ENCODE peak calls at places on chromosomes 13 and 19, in ten cellular contexts. One of them, this sample, is unnamed.

GRCh38 chr13:43629691-43630480 is 156.9 kb downstream of the ENOX1 start:
- DNase-seq in stimulated activated CD4-positive, alpha-beta T cell treated with anti-CD3 and anti-CD28 coated beads, TNF-alpha, amount 100 ng/mL, for 1 hour: no peak
- DNase-seq in NCI-H1436: no peak
- DNase-seq in HS-5: no peak
- DNase-seq in kidney glomerular epithelial cell: no peak
- DNase-seq in aorta: no peak
- DNase-seq in T-cell: no peak
- DNase-seq in right lobe of liver: no peak
- DNase-seq in LHCN-M2: peak; percentile 12
- DNase-seq in heart left ventricle: no peak
- DNase-seq in this sample: no peak

GRCh38 chr13:76038920-76039716 is 403.0 kb downstream of the LMO7 start:
- DNase-seq in stimulated activated CD4-positive, alpha-beta T cell treated with anti-CD3 and anti-CD28 coated beads, TNF-alpha, amount 100 ng/mL, for 1 hour: no peak
- DNase-seq in NCI-H1436: no peak
- DNase-seq in HS-5: no peak
- DNase-seq in kidney glomerular epithelial cell: no peak
- DNase-seq in aorta: no peak
- DNase-seq in T-cell: no peak
- DNase-seq in right lobe of liver: no peak
- DNase-seq in LHCN-M2: peak; percentile 26
- DNase-seq in heart left ventricle: no peak
- DNase-seq in this sample: no peak

GRCh38 chr13:74450976-74451375 is 316.8 kb upstream of the KLF12 start:
- DNase-seq in stimulated activated CD4-positive, alpha-beta T cell treated with anti-CD3 and anti-CD28 coated beads, TNF-alpha, amount 100 ng/mL, for 1 hour: no peak
- DNase-seq in NCI-H1436: no peak
- DNase-seq in HS-5: peak; percentile 10
- DNase-seq in kidney glomerular epithelial cell: no peak
- DNase-seq in aorta: no peak
- DNase-seq in T-cell: no peak
- DNase-seq in right lobe of liver: no peak
- DNase-seq in LHCN-M2: no peak
- DNase-seq in heart left ventricle: no peak
- DNase-seq in this sample: no peak

GRCh38 chr19:51114087-51114714 is 6.0 kb upstream of the CTU1 start:
- DNase-seq in stimulated activated CD4-positive, alpha-beta T cell treated with anti-CD3 and anti-CD28 coated beads, TNF-alpha, amount 100 ng/mL, for 1 hour: no peak
- DNase-seq in NCI-H1436: no peak
- DNase-seq in HS-5: no peak
- DNase-seq in kidney glomerular epithelial cell: no peak
- DNase-seq in aorta: no peak
- DNase-seq in T-cell: no peak
- DNase-seq in right lobe of liver: no peak
- DNase-seq in LHCN-M2: no peak
- DNase-seq in heart left ventricle: no peak
- DNase-seq in this sample: no peak

GRCh38 chr19:17522988-17523872 is 11.8 kb downstream of the PGLS start:
- DNase-seq in stimulated activated CD4-positive, alpha-beta T cell treated with anti-CD3 and anti-CD28 coated beads, TNF-alpha, amount 100 ng/mL, for 1 hour: no peak
- DNase-seq in NCI-H1436: no peak
- DNase-seq in HS-5: no peak
- DNase-seq in kidney glomerular epithelial cell: no peak
- DNase-seq in aorta: peak; percentile 87
- DNase-seq in T-cell: peak; percentile 19
- DNase-seq in right lobe of liver: peak; percentile 81
- DNase-seq in LHCN-M2: no peak
- DNase-seq in heart left ventricle: peak; percentile 79
- DNase-seq in this sample: no peak

GRCh38 chr13:100666124-100666523 is 8.5 kb downstream of the TMTC4 start:
- DNase-seq in stimulated activated CD4-positive, alpha-beta T cell treated with anti-CD3 and anti-CD28 coated beads, TNF-alpha, amount 100 ng/mL, for 1 hour: no peak
- DNase-seq in NCI-H1436: no peak
- DNase-seq in HS-5: no peak
- DNase-seq in kidney glomerular epithelial cell: no peak
- DNase-seq in aorta: no peak
- DNase-seq in T-cell: no peak
- DNase-seq in right lobe of liver: no peak
- DNase-seq in LHCN-M2: no peak
- DNase-seq in heart left ventricle: no peak
- DNase-seq in this sample: no peak

GRCh38 chr19:34676697-34677385 is at the start of gene SCGB2B2:
- DNase-seq in stimulated activated CD4-positive, alpha-beta T cell treated with anti-CD3 and anti-CD28 coated beads, TNF-alpha, amount 100 ng/mL, for 1 hour: peak; percentile 36
- DNase-seq in NCI-H1436: peak; percentile 80
- DNase-seq in HS-5: peak; percentile 84
- DNase-seq in kidney glomerular epithelial cell: peak; percentile 88
- DNase-seq in aorta: no peak
- DNase-seq in T-cell: peak; percentile 71
- DNase-seq in right lobe of liver: no peak
- DNase-seq in LHCN-M2: peak; percentile 86
- DNase-seq in heart left ventricle: peak; percentile 88
- DNase-seq in this sample: no peak

GRCh38 chr19:49873834-49874233 is 3.3 kb downstream of the AKT1S1 start:
- DNase-seq in stimulated activated CD4-positive, alpha-beta T cell treated with anti-CD3 and anti-CD28 coated beads, TNF-alpha, amount 100 ng/mL, for 1 hour: no peak
- DNase-seq in NCI-H1436: no peak
- DNase-seq in HS-5: no peak
- DNase-seq in kidney glomerular epithelial cell: no peak
- DNase-seq in aorta: no peak
- DNase-seq in T-cell: no peak
- DNase-seq in right lobe of liver: no peak
- DNase-seq in LHCN-M2: no peak
- DNase-seq in heart left ventricle: no peak
- DNase-seq in this sample: no peak

GRCh38 chr19:58513694-58514563 is 2.1 kb upstream of the SLC27A5 start:
- DNase-seq in stimulated activated CD4-positive, alpha-beta T cell treated with anti-CD3 and anti-CD28 coated beads, TNF-alpha, amount 100 ng/mL, for 1 hour: peak; percentile 87
- DNase-seq in NCI-H1436: peak; percentile 95
- DNase-seq in HS-5: no peak
- DNase-seq in kidney glomerular epithelial cell: peak; percentile 37
- DNase-seq in aorta: peak; percentile 92
- DNase-seq in T-cell: peak; percentile 97
- DNase-seq in right lobe of liver: peak; percentile 94
- DNase-seq in LHCN-M2: peak; percentile 57
- DNase-seq in heart left ventricle: peak; percentile 95
- DNase-seq in this sample: no peak

GRCh38 chr19:39401549-39402416 is 4.9 kb upstream of the ZFP36 start:
- DNase-seq in stimulated activated CD4-positive, alpha-beta T cell treated with anti-CD3 and anti-CD28 coated beads, TNF-alpha, amount 100 ng/mL, for 1 hour: no peak
- DNase-seq in NCI-H1436: no peak
- DNase-seq in HS-5: no peak
- DNase-seq in kidney glomerular epithelial cell: peak; percentile 48
- DNase-seq in aorta: peak; percentile 85
- DNase-seq in T-cell: peak; percentile 82
- DNase-seq in right lobe of liver: peak; percentile 91
- DNase-seq in LHCN-M2: peak; percentile 63
- DNase-seq in heart left ventricle: peak; percentile 76
- DNase-seq in this sample: peak; percentile 93

GRCh38 chr19:39199025-39199424 is 2.3 kb downstream of the NCCRP1 start:
- DNase-seq in stimulated activated CD4-positive, alpha-beta T cell treated with anti-CD3 and anti-CD28 coated beads, TNF-alpha, amount 100 ng/mL, for 1 hour: no peak
- DNase-seq in NCI-H1436: no peak
- DNase-seq in HS-5: no peak
- DNase-seq in kidney glomerular epithelial cell: peak; percentile 26
- DNase-seq in aorta: no peak
- DNase-seq in T-cell: no peak
- DNase-seq in right lobe of liver: no peak
- DNase-seq in LHCN-M2: peak; percentile 67
- DNase-seq in heart left ventricle: no peak
- DNase-seq in this sample: peak; percentile 55

GRCh38 chr13:67267136-67267535 is 37.0 kb upstream of the PCDH9 start:
- DNase-seq in stimulated activated CD4-positive, alpha-beta T cell treated with anti-CD3 and anti-CD28 coated beads, TNF-alpha, amount 100 ng/mL, for 1 hour: no peak
- DNase-seq in NCI-H1436: no peak
- DNase-seq in HS-5: no peak
- DNase-seq in kidney glomerular epithelial cell: no peak
- DNase-seq in aorta: no peak
- DNase-seq in T-cell: no peak
- DNase-seq in right lobe of liver: no peak
- DNase-seq in LHCN-M2: no peak
- DNase-seq in heart left ventricle: no peak
- DNase-seq in this sample: no peak

GRCh38 chr13:38348890-38349289 is 761 bp upstream of the UFM1 start:
- DNase-seq in stimulated activated CD4-positive, alpha-beta T cell treated with anti-CD3 and anti-CD28 coated beads, TNF-alpha, amount 100 ng/mL, for 1 hour: no peak
- DNase-seq in NCI-H1436: no peak
- DNase-seq in HS-5: no peak
- DNase-seq in kidney glomerular epithelial cell: peak; percentile 57
- DNase-seq in aorta: no peak
- DNase-seq in T-cell: no peak
- DNase-seq in right lobe of liver: no peak
- DNase-seq in LHCN-M2: peak; percentile 39
- DNase-seq in heart left ventricle: no peak
- DNase-seq in this sample: peak; percentile 20

GRCh38 chr13:113553541-113554332 is 30.8 kb upstream of the TFDP1 start:
- DNase-seq in stimulated activated CD4-positive, alpha-beta T cell treated with anti-CD3 and anti-CD28 coated beads, TNF-alpha, amount 100 ng/mL, for 1 hour: no peak
- DNase-seq in NCI-H1436: no peak
- DNase-seq in HS-5: no peak
- DNase-seq in kidney glomerular epithelial cell: no peak
- DNase-seq in aorta: no peak
- DNase-seq in T-cell: no peak
- DNase-seq in right lobe of liver: peak; percentile 30
- DNase-seq in LHCN-M2: no peak
- DNase-seq in heart left ventricle: no peak
- DNase-seq in this sample: no peak

GRCh38 chr19:6038634-6039405 is 60.9 kb upstream of the RANBP3 start:
- DNase-seq in stimulated activated CD4-positive, alpha-beta T cell treated with anti-CD3 and anti-CD28 coated beads, TNF-alpha, amount 100 ng/mL, for 1 hour: no peak
- DNase-seq in NCI-H1436: no peak
- DNase-seq in HS-5: no peak
- DNase-seq in kidney glomerular epithelial cell: no peak
- DNase-seq in aorta: no peak
- DNase-seq in T-cell: no peak
- DNase-seq in right lobe of liver: no peak
- DNase-seq in LHCN-M2: no peak
- DNase-seq in heart left ventricle: no peak
- DNase-seq in this sample: no peak

GRCh38 chr19:55340144-55340783 is 588 bp downstream of the KMT5C start:
- DNase-seq in stimulated activated CD4-positive, alpha-beta T cell treated with anti-CD3 and anti-CD28 coated beads, TNF-alpha, amount 100 ng/mL, for 1 hour: no peak
- DNase-seq in NCI-H1436: no peak
- DNase-seq in HS-5: no peak
- DNase-seq in kidney glomerular epithelial cell: no peak
- DNase-seq in aorta: no peak
- DNase-seq in T-cell: peak; percentile 23
- DNase-seq in right lobe of liver: no peak
- DNase-seq in LHCN-M2: no peak
- DNase-seq in heart left ventricle: no peak
- DNase-seq in this sample: no peak

GRCh38 chr13:111616203-111616602 is 295.8 kb downstream of the TEX29 start:
- DNase-seq in stimulated activated CD4-positive, alpha-beta T cell treated with anti-CD3 and anti-CD28 coated beads, TNF-alpha, amount 100 ng/mL, for 1 hour: no peak
- DNase-seq in NCI-H1436: no peak
- DNase-seq in HS-5: no peak
- DNase-seq in kidney glomerular epithelial cell: no peak
- DNase-seq in aorta: no peak
- DNase-seq in T-cell: no peak
- DNase-seq in right lobe of liver: no peak
- DNase-seq in LHCN-M2: no peak
- DNase-seq in heart left ventricle: no peak
- DNase-seq in this sample: no peak

GRCh38 chr19:45677351-45678230 is 9.6 kb downstream of the GIPR start:
- DNase-seq in stimulated activated CD4-positive, alpha-beta T cell treated with anti-CD3 and anti-CD28 coated beads, TNF-alpha, amount 100 ng/mL, for 1 hour: peak; percentile 45
- DNase-seq in NCI-H1436: peak; percentile 84
- DNase-seq in HS-5: no peak
- DNase-seq in kidney glomerular epithelial cell: peak; percentile 84
- DNase-seq in aorta: peak; percentile 69
- DNase-seq in T-cell: peak; percentile 84
- DNase-seq in right lobe of liver: peak; percentile 68
- DNase-seq in LHCN-M2: peak; percentile 73
- DNase-seq in heart left ventricle: peak; percentile 70
- DNase-seq in this sample: no peak

GRCh38 chr19:16566161-16566560 is 6.1 kb downstream of the SLC35E1 start:
- DNase-seq in stimulated activated CD4-positive, alpha-beta T cell treated with anti-CD3 and anti-CD28 coated beads, TNF-alpha, amount 100 ng/mL, for 1 hour: peak; percentile 63
- DNase-seq in NCI-H1436: no peak
- DNase-seq in HS-5: no peak
- DNase-seq in kidney glomerular epithelial cell: no peak
- DNase-seq in aorta: no peak
- DNase-seq in T-cell: peak; percentile 80
- DNase-seq in right lobe of liver: no peak
- DNase-seq in LHCN-M2: no peak
- DNase-seq in heart left ventricle: no peak
- DNase-seq in this sample: no peak

GRCh38 chr19:51330366-51330765 is 11.6 kb downstream of the VSIG10L start:
- DNase-seq in stimulated activated CD4-positive, alpha-beta T cell treated with anti-CD3 and anti-CD28 coated beads, TNF-alpha, amount 100 ng/mL, for 1 hour: no peak
- DNase-seq in NCI-H1436: no peak
- DNase-seq in HS-5: no peak
- DNase-seq in kidney glomerular epithelial cell: no peak
- DNase-seq in aorta: no peak
- DNase-seq in T-cell: no peak
- DNase-seq in right lobe of liver: no peak
- DNase-seq in LHCN-M2: no peak
- DNase-seq in heart left ventricle: no peak
- DNase-seq in this sample: no peak

GRCh38 chr19:15374796-15375440 is 4.7 kb downstream of the AKAP8 start:
- DNase-seq in stimulated activated CD4-positive, alpha-beta T cell treated with anti-CD3 and anti-CD28 coated beads, TNF-alpha, amount 100 ng/mL, for 1 hour: no peak
- DNase-seq in NCI-H1436: no peak
- DNase-seq in HS-5: no peak
- DNase-seq in kidney glomerular epithelial cell: no peak
- DNase-seq in aorta: peak; percentile 77
- DNase-seq in T-cell: no peak
- DNase-seq in right lobe of liver: peak; percentile 93
- DNase-seq in LHCN-M2: no peak
- DNase-seq in heart left ventricle: peak; percentile 86
- DNase-seq in this sample: no peak

GRCh38 chr13:26867451-26868067 is 107.0 kb upstream of the GPR12 start:
- DNase-seq in stimulated activated CD4-positive, alpha-beta T cell treated with anti-CD3 and anti-CD28 coated beads, TNF-alpha, amount 100 ng/mL, for 1 hour: no peak
- DNase-seq in NCI-H1436: no peak
- DNase-seq in HS-5: no peak
- DNase-seq in kidney glomerular epithelial cell: peak; percentile 1
- DNase-seq in aorta: no peak
- DNase-seq in T-cell: no peak
- DNase-seq in right lobe of liver: no peak
- DNase-seq in LHCN-M2: peak; percentile 22
- DNase-seq in heart left ventricle: no peak
- DNase-seq in this sample: no peak

GRCh38 chr13:39501711-39502324 is 101.2 kb downstream of the LHFPL6 start:
- DNase-seq in stimulated activated CD4-positive, alpha-beta T cell treated with anti-CD3 and anti-CD28 coated beads, TNF-alpha, amount 100 ng/mL, for 1 hour: no peak
- DNase-seq in NCI-H1436: no peak
- DNase-seq in HS-5: no peak
- DNase-seq in kidney glomerular epithelial cell: no peak
- DNase-seq in aorta: no peak
- DNase-seq in T-cell: no peak
- DNase-seq in right lobe of liver: no peak
- DNase-seq in LHCN-M2: no peak
- DNase-seq in heart left ventricle: no peak
- DNase-seq in this sample: no peak

GRCh38 chr13:84668637-84669036 is 786.4 kb upstream of the SLITRK1 start:
- DNase-seq in stimulated activated CD4-positive, alpha-beta T cell treated with anti-CD3 and anti-CD28 coated beads, TNF-alpha, amount 100 ng/mL, for 1 hour: no peak
- DNase-seq in NCI-H1436: peak; percentile 50
- DNase-seq in HS-5: no peak
- DNase-seq in kidney glomerular epithelial cell: no peak
- DNase-seq in aorta: no peak
- DNase-seq in T-cell: no peak
- DNase-seq in right lobe of liver: no peak
- DNase-seq in LHCN-M2: no peak
- DNase-seq in heart left ventricle: no peak
- DNase-seq in this sample: no peak

GRCh38 chr13:35724480-35724879 is 248.0 kb upstream of the MAB21L1 start:
- DNase-seq in stimulated activated CD4-positive, alpha-beta T cell treated with anti-CD3 and anti-CD28 coated beads, TNF-alpha, amount 100 ng/mL, for 1 hour: no peak
- DNase-seq in NCI-H1436: no peak
- DNase-seq in HS-5: no peak
- DNase-seq in kidney glomerular epithelial cell: no peak
- DNase-seq in aorta: no peak
- DNase-seq in T-cell: no peak
- DNase-seq in right lobe of liver: no peak
- DNase-seq in LHCN-M2: no peak
- DNase-seq in heart left ventricle: no peak
- DNase-seq in this sample: no peak

GRCh38 chr19:4763021-4763420 is 28.5 kb upstream of the FEM1A start:
- DNase-seq in stimulated activated CD4-positive, alpha-beta T cell treated with anti-CD3 and anti-CD28 coated beads, TNF-alpha, amount 100 ng/mL, for 1 hour: no peak
- DNase-seq in NCI-H1436: no peak
- DNase-seq in HS-5: no peak
- DNase-seq in kidney glomerular epithelial cell: no peak
- DNase-seq in aorta: no peak
- DNase-seq in T-cell: no peak
- DNase-seq in right lobe of liver: no peak
- DNase-seq in LHCN-M2: no peak
- DNase-seq in heart left ventricle: no peak
- DNase-seq in this sample: no peak

GRCh38 chr13:43154083-43154739 is 130.8 kb downstream of the DNAJC15 start:
- DNase-seq in stimulated activated CD4-positive, alpha-beta T cell treated with anti-CD3 and anti-CD28 coated beads, TNF-alpha, amount 100 ng/mL, for 1 hour: no peak
- DNase-seq in NCI-H1436: no peak
- DNase-seq in HS-5: no peak
- DNase-seq in kidney glomerular epithelial cell: no peak
- DNase-seq in aorta: no peak
- DNase-seq in T-cell: no peak
- DNase-seq in right lobe of liver: no peak
- DNase-seq in LHCN-M2: no peak
- DNase-seq in heart left ventricle: no peak
- DNase-seq in this sample: no peak

GRCh38 chr19:17681505-17682125 is 6.5 kb downstream of the UNC13A start:
- DNase-seq in stimulated activated CD4-positive, alpha-beta T cell treated with anti-CD3 and anti-CD28 coated beads, TNF-alpha, amount 100 ng/mL, for 1 hour: no peak
- DNase-seq in NCI-H1436: no peak
- DNase-seq in HS-5: no peak
- DNase-seq in kidney glomerular epithelial cell: no peak
- DNase-seq in aorta: no peak
- DNase-seq in T-cell: peak; percentile 28
- DNase-seq in right lobe of liver: no peak
- DNase-seq in LHCN-M2: peak; percentile 19
- DNase-seq in heart left ventricle: no peak
- DNase-seq in this sample: no peak